ENCODE peak calls at places on chromosome X, in eight cellular contexts. One of them, this sample, is unnamed.

GRCh38 chrX:27883468-27884092 is 75.8 kb downstream of the MAGEB10 start:
- DNase-seq in HFFc6: no peak
- DNase-seq in SW 1271: no peak
- DNase-seq in breast epithelium: no peak
- DNase-seq in AML-193: no peak
- DNase-seq in NCI-H774: no peak
- DNase-seq in activated CD8-positive, alpha-beta memory T cell treated with anti-CD3 and anti-CD28 coated beads, Interleukin-2, amount 10 ng/mL, durations not matched to agents 7 days and 5 days: no peak
- DNase-seq in mesothelial cell of epicardium: no peak
- DNase-seq in this sample: no peak

GRCh38 chrX:53312946-53313745 is 31.8 kb upstream of the IQSEC2 start:
- DNase-seq in HFFc6: peak
- DNase-seq in NCI-H774: no peak
- DNase-seq in SW 1271: no peak
- DNase-seq in breast epithelium: peak
- DNase-seq in AML-193: peak
- DNase-seq in activated CD8-positive, alpha-beta memory T cell treated with anti-CD3 and anti-CD28 coated beads, Interleukin-2, amount 10 ng/mL, durations not matched to agents 7 days and 5 days: peak
- DNase-seq in mesothelial cell of epicardium: no peak
- DNase-seq in this sample: peak

GRCh38 chrX:48919360-48919821 is 567 bp upstream of the PIM2 start:
- DNase-seq in HFFc6: no peak
- DNase-seq in mesothelial cell of epicardium: no peak
- DNase-seq in NCI-H774: no peak
- DNase-seq in breast epithelium: no peak
- DNase-seq in activated CD8-positive, alpha-beta memory T cell treated with anti-CD3 and anti-CD28 coated beads, Interleukin-2, amount 10 ng/mL, durations not matched to agents 7 days and 5 days: peak
- DNase-seq in SW 1271: no peak
- DNase-seq in AML-193: no peak
- DNase-seq in this sample: no peak

GRCh38 chrX:68846536-68846935 is 17.7 kb downstream of the EFNB1 start:
- DNase-seq in breast epithelium: no peak
- DNase-seq in activated CD8-positive, alpha-beta memory T cell treated with anti-CD3 and anti-CD28 coated beads, Interleukin-2, amount 10 ng/mL, durations not matched to agents 7 days and 5 days: no peak
- DNase-seq in AML-193: no peak
- DNase-seq in NCI-H774: no peak
- DNase-seq in SW 1271: no peak
- DNase-seq in HFFc6: no peak
- DNase-seq in mesothelial cell of epicardium: no peak
- DNase-seq in this sample: no peak

GRCh38 chrX:7266261-7266660 is 118.3 kb upstream of the PUDP start:
- DNase-seq in breast epithelium: no peak
- DNase-seq in SW 1271: no peak
- DNase-seq in AML-193: no peak
- DNase-seq in activated CD8-positive, alpha-beta memory T cell treated with anti-CD3 and anti-CD28 coated beads, Interleukin-2, amount 10 ng/mL, durations not matched to agents 7 days and 5 days: no peak
- DNase-seq in mesothelial cell of epicardium: no peak
- DNase-seq in NCI-H774: no peak
- DNase-seq in HFFc6: peak
- DNase-seq in this sample: no peak

GRCh38 chrX:49071877-49072711 is 1.7 kb downstream of the PRAF2 start:
- DNase-seq in AML-193: no peak
- DNase-seq in NCI-H774: no peak
- DNase-seq in activated CD8-positive, alpha-beta memory T cell treated with anti-CD3 and anti-CD28 coated beads, Interleukin-2, amount 10 ng/mL, durations not matched to agents 7 days and 5 days: no peak
- DNase-seq in SW 1271: no peak
- DNase-seq in mesothelial cell of epicardium: no peak
- DNase-seq in breast epithelium: peak
- DNase-seq in HFFc6: peak
- DNase-seq in this sample: peak

GRCh38 chrX:15114865-15115566 is 154.9 kb downstream of the ASB9 start:
- DNase-seq in AML-193: no peak
- DNase-seq in NCI-H774: no peak
- DNase-seq in SW 1271: no peak
- DNase-seq in mesothelial cell of epicardium: no peak
- DNase-seq in activated CD8-positive, alpha-beta memory T cell treated with anti-CD3 and anti-CD28 coated beads, Interleukin-2, amount 10 ng/mL, durations not matched to agents 7 days and 5 days: no peak
- DNase-seq in breast epithelium: no peak
- DNase-seq in HFFc6: no peak
- DNase-seq in this sample: no peak

GRCh38 chrX:31265383-31265782 is 193.5 kb upstream of the FTHL17 start:
- DNase-seq in AML-193: no peak
- DNase-seq in activated CD8-positive, alpha-beta memory T cell treated with anti-CD3 and anti-CD28 coated beads, Interleukin-2, amount 10 ng/mL, durations not matched to agents 7 days and 5 days: no peak
- DNase-seq in mesothelial cell of epicardium: no peak
- DNase-seq in breast epithelium: no peak
- DNase-seq in NCI-H774: no peak
- DNase-seq in SW 1271: no peak
- DNase-seq in HFFc6: no peak
- DNase-seq in this sample: no peak

GRCh38 chrX:39158801-39159657 is 357.8 kb downstream of the MID1IP1 start:
- DNase-seq in SW 1271: no peak
- DNase-seq in AML-193: no peak
- DNase-seq in NCI-H774: no peak
- DNase-seq in mesothelial cell of epicardium: no peak
- DNase-seq in activated CD8-positive, alpha-beta memory T cell treated with anti-CD3 and anti-CD28 coated beads, Interleukin-2, amount 10 ng/mL, durations not matched to agents 7 days and 5 days: no peak
- DNase-seq in breast epithelium: no peak
- DNase-seq in HFFc6: peak
- DNase-seq in this sample: no peak

GRCh38 chrX:66553973-66554372 is 84.9 kb downstream of the EDA2R start:
- DNase-seq in HFFc6: no peak
- DNase-seq in NCI-H774: no peak
- DNase-seq in mesothelial cell of epicardium: no peak
- DNase-seq in SW 1271: no peak
- DNase-seq in AML-193: no peak
- DNase-seq in breast epithelium: no peak
- DNase-seq in activated CD8-positive, alpha-beta memory T cell treated with anti-CD3 and anti-CD28 coated beads, Interleukin-2, amount 10 ng/mL, durations not matched to agents 7 days and 5 days: no peak
- DNase-seq in this sample: no peak

GRCh38 chrX:9681422-9681821 is 84.2 kb downstream of the GPR143 start:
- DNase-seq in mesothelial cell of epicardium: no peak
- DNase-seq in activated CD8-positive, alpha-beta memory T cell treated with anti-CD3 and anti-CD28 coated beads, Interleukin-2, amount 10 ng/mL, durations not matched to agents 7 days and 5 days: no peak
- DNase-seq in breast epithelium: no peak
- DNase-seq in NCI-H774: no peak
- DNase-seq in HFFc6: no peak
- DNase-seq in SW 1271: no peak
- DNase-seq in AML-193: no peak
- DNase-seq in this sample: no peak

GRCh38 chrX:2469196-2469685 is 31.5 kb downstream of the DHRSX start:
- DNase-seq in NCI-H774: no peak
- DNase-seq in activated CD8-positive, alpha-beta memory T cell treated with anti-CD3 and anti-CD28 coated beads, Interleukin-2, amount 10 ng/mL, durations not matched to agents 7 days and 5 days: no peak
- DNase-seq in mesothelial cell of epicardium: no peak
- DNase-seq in HFFc6: no peak
- DNase-seq in SW 1271: no peak
- DNase-seq in AML-193: no peak
- DNase-seq in breast epithelium: no peak
- DNase-seq in this sample: no peak

GRCh38 chrX:38664285-38664684 is 102.9 kb downstream of the TSPAN7 start:
- DNase-seq in AML-193: no peak
- DNase-seq in breast epithelium: no peak
- DNase-seq in activated CD8-positive, alpha-beta memory T cell treated with anti-CD3 and anti-CD28 coated beads, Interleukin-2, amount 10 ng/mL, durations not matched to agents 7 days and 5 days: no peak
- DNase-seq in NCI-H774: peak
- DNase-seq in SW 1271: no peak
- DNase-seq in mesothelial cell of epicardium: no peak
- DNase-seq in HFFc6: peak
- DNase-seq in this sample: no peak

GRCh38 chrX:31483336-31483735 is 411.5 kb upstream of the FTHL17 start:
- DNase-seq in SW 1271: no peak
- DNase-seq in AML-193: no peak
- DNase-seq in breast epithelium: peak
- DNase-seq in HFFc6: peak
- DNase-seq in NCI-H774: no peak
- DNase-seq in activated CD8-positive, alpha-beta memory T cell treated with anti-CD3 and anti-CD28 coated beads, Interleukin-2, amount 10 ng/mL, durations not matched to agents 7 days and 5 days: no peak
- DNase-seq in mesothelial cell of epicardium: no peak
- DNase-seq in this sample: no peak

This sample was measured in hypothalamus.